ENCODE peak calls at places on chromosomes 16 and 17, in nine cellular contexts. P, U, Y, C, G, W, I, F and Q are unnamed samples.

GRCh38 chr17:39669897-39670735 is 1.9 kb downstream of the PNMT start:
- DNase-seq in Y (no peak), W (no peak), C (no peak), I (no peak), P (no peak), F (no peak), G (no peak), U (no peak), Q (no peak)

GRCh38 chr17:78196712-78197111 is 9.6 kb downstream of the AFMID start:
- DNase-seq in G (no peak), I (no peak), P (no peak), U (no peak), W (no peak), F (no peak), Y (no peak), C (no peak), Q (no peak)

GRCh38 chr17:63476494-63476856 is 386 bp upstream of the ACE start:
- DNase-seq in W (no peak), G (no peak), U (peak), F (no peak), I (peak), P (no peak), C (no peak), Y (no peak), Q (no peak)

GRCh38 chr17:57135748-57136342 is 50.8 kb downstream of the AKAP1 start:
- DNase-seq in U (peak), Y (no peak), W (no peak), P (no peak), C (no peak), I (no peak), F (no peak), G (no peak), Q (peak)

GRCh38 chr16:10027553-10027952 is 154.7 kb downstream of the GRIN2A start:
- DNase-seq in Y (no peak), U (no peak), I (no peak), C (no peak), F (no peak), G (no peak), P (no peak), W (no peak), Q (no peak)

GRCh38 chr16:86072328-86073102 is 173.6 kb downstream of the IRF8 start:
- DNase-seq in U (peak), I (peak), G (peak), P (peak), W (peak), Y (no peak), F (peak), C (peak), Q (peak)

GRCh38 chr17:73228748-73229236 is 32.9 kb downstream of the CPSF4L start:
- DNase-seq in Y (no peak), U (no peak), P (peak), C (peak), F (peak), I (no peak), G (peak), W (peak), Q (peak)

GRCh38 chr16:50265260-50265659 is 1.1 kb upstream of the ADCY7 start:
- DNase-seq in G (no peak), Y (no peak), C (no peak), I (no peak), P (no peak), U (no peak), W (peak), F (no peak), Q (peak)

GRCh38 chr16:27425961-27426360 is 24.0 kb downstream of the IL21R start:
- DNase-seq in Y (peak), G (no peak), P (no peak), C (no peak), U (peak), W (no peak), I (no peak), F (no peak), Q (peak)

GRCh38 chr17:36705651-36706436 is 104.5 kb downstream of the MRM1 start:
- DNase-seq in Y (no peak), I (peak), W (peak), U (peak), P (peak), C (peak), G (peak), F (peak), Q (peak)

GRCh38 chr17:54749157-54749556 is 151.5 kb upstream of the TOM1L1 start:
- DNase-seq in G (no peak), P (no peak), W (no peak), I (no peak), Y (no peak), U (no peak), F (no peak), C (no peak), Q (no peak)

GRCh38 chr17:27920569-27920968 is 27.4 kb upstream of the LYRM9 start:
- DNase-seq in P (no peak), C (no peak), F (no peak), I (no peak), G (no peak), W (no peak), U (no peak), Y (no peak), Q (no peak)

GRCh38 chr17:37791434-37791833 is 46.6 kb upstream of the HNF1B start:
- DNase-seq in W (peak), C (no peak), P (no peak), U (no peak), G (peak), Y (no peak), F (peak), I (no peak), Q (peak)

GRCh38 chr17:278055-279028 is 74.3 kb downstream of the RPH3AL start:
- DNase-seq in G (no peak), P (no peak), F (no peak), W (no peak), C (no peak), U (no peak), I (no peak), Y (no peak), Q (no peak)

GRCh38 chr16:13436641-13437423 is 483.1 kb upstream of the ERCC4 start:
- DNase-seq in U (no peak), Y (no peak), W (no peak), P (peak), I (no peak), C (no peak), F (peak), G (no peak), Q (peak)

GRCh38 chr17:6269474-6269873 is 165.4 kb downstream of the AIPL1 start:
- DNase-seq in C (no peak), P (peak), F (peak), U (peak), I (no peak), G (peak), Y (no peak), W (peak), Q (peak)

GRCh38 chr16:89096768-89097527 is 3.3 kb downstream of the ACSF3 start:
- DNase-seq in I (no peak), Y (no peak), P (no peak), U (no peak), C (no peak), W (no peak), F (peak), G (no peak), Q (peak)

GRCh38 chr16:11801481-11802021 is 4.5 kb upstream of the ZC3H7A start:
- DNase-seq in Y (no peak), W (no peak), G (no peak), I (no peak), P (no peak), U (no peak), F (peak), C (no peak), Q (no peak)

GRCh38 chr17:73856585-73856984 is 212.3 kb upstream of the SDK2 start:
- DNase-seq in C (no peak), W (no peak), G (no peak), F (no peak), Y (no peak), I (peak), P (no peak), U (no peak), Q (no peak)

GRCh38 chr17:34299918-34300600 is 14.5 kb downstream of the CCL11 start:
- DNase-seq in I (no peak), Y (no peak), G (no peak), W (no peak), F (peak), U (no peak), P (peak), C (no peak), Q (no peak)

GRCh38 chr17:28986714-28987367 is 19.0 kb downstream of the SEZ6 start:
- DNase-seq in I (no peak), G (no peak), U (no peak), C (no peak), W (no peak), P (no peak), F (no peak), Y (no peak), Q (no peak)

GRCh38 chr16:89478576-89479221 is 11.7 kb downstream of the ANKRD11 start:
- DNase-seq in W (no peak), C (no peak), P (no peak), U (no peak), G (no peak), Y (no peak), F (peak), I (no peak), Q (peak)

DNA sequence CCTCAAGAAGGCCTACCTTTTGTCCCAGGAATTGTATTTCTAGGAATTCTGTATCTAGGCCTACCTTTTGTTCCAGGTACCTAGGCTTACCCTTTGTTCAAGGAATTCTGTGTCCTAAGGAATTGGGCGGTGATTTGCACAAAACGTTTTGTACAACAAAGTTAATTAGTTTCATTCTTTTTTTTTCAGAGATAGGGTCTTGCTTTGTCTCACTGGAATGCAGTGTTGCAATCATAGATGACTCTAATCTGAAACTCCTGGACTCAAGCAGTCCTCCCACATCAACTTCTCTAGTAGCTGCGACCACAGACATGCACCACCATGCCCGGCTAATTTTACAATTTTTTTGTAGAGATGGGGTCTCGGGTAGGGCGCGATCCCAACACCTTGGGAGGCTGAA is 7.0 kb downstream of the CDR2L start:
- DNase-seq in I (no peak), G (no peak), F (peak), C (no peak), Y (no peak), W (no peak), P (no peak), U (no peak), Q (no peak)
- TF ChIP-seq CTCF in I (no peak), G (no peak), F (no peak), C (no peak), Y (no peak), W (no peak), P (no peak), U (no peak), Q (no peak)

DNA sequence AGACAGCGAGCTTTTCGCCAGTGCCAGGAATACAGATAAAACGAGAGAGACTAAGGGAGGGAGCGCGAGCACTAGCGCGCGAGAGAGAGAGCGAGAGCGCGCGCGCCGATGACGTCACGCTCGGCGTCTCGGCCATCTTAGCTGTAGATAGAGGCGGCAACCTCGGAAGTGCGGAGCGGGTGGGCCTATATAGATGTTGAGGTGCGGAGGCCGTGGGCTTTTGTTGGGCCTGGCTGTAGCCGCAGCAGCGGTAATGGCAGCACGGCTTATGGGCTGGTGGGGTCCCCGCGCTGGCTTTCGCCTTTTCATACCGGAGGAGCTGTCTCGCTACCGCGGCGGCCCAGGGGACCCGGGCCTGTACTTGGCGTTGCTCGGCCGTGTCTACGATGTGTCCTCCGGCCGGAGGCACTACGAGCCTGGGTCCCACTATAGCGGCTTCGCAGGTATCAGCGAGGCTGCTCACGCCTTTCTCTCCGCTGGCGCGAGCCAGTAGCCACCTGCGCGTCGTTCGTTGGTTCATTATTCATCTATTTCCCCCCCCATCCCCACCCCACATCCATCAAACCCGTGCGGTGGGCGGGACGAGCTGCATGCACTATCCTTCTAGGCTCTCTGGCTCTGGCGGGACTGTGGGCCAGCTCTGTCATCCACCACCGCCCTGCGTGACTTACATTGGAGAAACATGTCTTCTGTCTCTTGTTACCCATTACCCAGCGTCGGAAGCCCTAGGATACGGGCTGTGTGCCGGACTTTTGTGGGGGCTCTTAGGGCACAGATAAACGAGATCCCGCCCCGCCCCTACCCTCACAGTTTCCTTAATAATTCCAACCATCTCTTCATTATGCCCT is 790 bp downstream of the CYB5D2 start:
- DNase-seq in C (peak), W (peak), G (peak), P (peak), I (peak), F (peak), Y (peak), U (peak), Q (peak)
- TF ChIP-seq CTCF in C (no peak), W (peak), G (no peak), P (no peak), I (peak), F (no peak), Y (no peak), U (no peak), Q (no peak)

DNA sequence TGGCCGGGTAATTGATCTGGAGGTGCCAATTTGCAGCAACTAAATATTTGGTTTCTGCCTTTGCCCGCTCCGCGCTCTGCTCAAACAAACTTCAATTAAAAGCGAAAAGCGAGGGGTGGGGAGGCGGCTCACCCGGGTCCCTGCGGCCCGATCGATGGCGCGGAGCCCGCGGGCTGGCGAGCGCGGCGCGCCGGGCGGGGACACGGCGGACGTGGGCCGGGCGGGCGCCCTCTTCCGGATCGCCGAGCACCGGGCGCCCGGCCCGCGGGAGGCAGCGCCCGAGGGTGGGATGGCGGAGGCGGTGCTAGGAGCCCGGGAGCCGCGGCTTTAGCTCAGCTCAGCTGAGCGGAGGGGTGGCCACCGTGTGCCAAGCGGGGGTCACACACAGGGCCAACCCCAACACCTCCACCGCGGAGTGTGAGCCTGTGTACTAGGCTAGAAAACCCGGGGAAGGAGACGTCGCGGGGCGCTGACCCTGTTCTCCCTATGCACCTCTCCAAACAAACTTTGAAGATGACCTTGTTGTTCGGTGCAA is 32.2 kb downstream of the DCAKD start:
- DNase-seq in F (no peak), C (no peak), P (no peak), G (peak), U (no peak), W (peak), I (peak), Y (no peak), Q (peak)
- TF ChIP-seq CTCF in F (peak), C (peak), P (peak), G (peak), U (no peak), W (peak), I (no peak), Y (peak), Q (peak)

GRCh38 chr16:73179671-73180370 is 131.9 kb upstream of the ZFHX3 start:
- DNase-seq in P (no peak), U (no peak), F (no peak), I (no peak), C (no peak), G (no peak), W (no peak), Y (no peak), Q (no peak)

GRCh38 chr16:73177896-73178295 is 130.0 kb upstream of the ZFHX3 start:
- DNase-seq in G (no peak), P (no peak), I (no peak), W (no peak), Y (no peak), F (no peak), U (no peak), C (no peak), Q (no peak)

GRCh38 chr16:73173396-73173795 is 125.5 kb upstream of the ZFHX3 start:
- DNase-seq in F (peak), P (no peak), U (no peak), Y (no peak), I (no peak), G (no peak), W (no peak), C (peak), Q (no peak)

GRCh38 chr16:73172621-73173312 is 124.8 kb upstream of the ZFHX3 start:
- DNase-seq in G (peak), U (no peak), Y (no peak), I (no peak), C (peak), W (peak), P (no peak), F (peak), Q (no peak)

DNA sequence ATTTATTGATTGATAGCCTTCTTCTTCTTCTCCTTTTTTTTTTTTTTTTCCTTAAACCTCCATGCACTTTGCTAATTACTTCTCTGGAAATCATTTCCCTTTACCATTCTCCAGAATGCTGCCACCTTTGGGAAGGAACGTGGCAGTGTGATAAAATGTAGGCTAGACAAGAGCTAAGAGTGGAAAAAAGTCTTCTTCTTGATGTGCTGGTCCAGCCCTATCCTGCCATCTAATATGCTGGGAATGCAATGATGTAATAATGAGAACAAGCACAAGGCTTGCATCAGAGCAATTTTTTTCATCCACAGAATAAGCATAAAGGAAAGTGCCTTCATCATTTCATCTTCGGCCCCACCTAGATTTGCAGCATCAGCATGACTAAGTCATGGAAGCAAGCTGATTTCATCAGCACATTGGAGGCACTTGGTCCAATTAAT is 128.7 kb upstream of the ZFHX3 start:
- DNase-seq in I (no peak), W (no peak), G (peak), P (peak), U (no peak), Y (no peak), C (no peak), F (peak), Q (no peak)
- TF ChIP-seq CTCF in I (no peak), W (peak), G (peak), P (peak), U (peak), Y (peak), C (peak), F (peak), Q (no peak)

GRCh38 chr16:62190426-62190825 is 154.2 kb upstream of the CDH8 start:
- DNase-seq in I (no peak), G (no peak), F (no peak), P (peak), W (no peak), U (no peak), C (no peak), Y (no peak), Q (no peak)

DNA sequence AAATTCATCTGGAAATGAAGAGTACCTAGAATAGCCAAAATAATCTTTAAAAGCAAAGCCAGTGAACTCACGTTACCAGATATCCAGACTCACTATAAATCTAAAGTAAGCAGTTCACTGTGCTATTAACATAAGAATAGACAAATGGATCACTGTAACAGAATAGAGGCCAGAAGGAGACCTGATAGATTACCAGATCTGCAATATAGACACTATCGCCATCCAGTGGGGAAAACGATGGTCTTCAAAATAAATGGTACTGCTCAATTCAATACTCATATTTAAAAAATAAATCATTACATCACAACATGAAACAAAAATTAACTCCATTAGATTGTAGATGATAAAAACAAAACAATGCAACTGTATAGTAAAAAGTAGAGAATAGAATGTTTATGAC is 158.6 kb upstream of the CDH8 start:
- DNase-seq in W (no peak), P (no peak), I (no peak), F (no peak), G (no peak), Y (no peak), C (no peak), U (no peak), Q (no peak)
- TF ChIP-seq CTCF in W (no peak), P (no peak), I (peak), F (no peak), G (no peak), Y (no peak), C (no peak), U (no peak), Q (no peak)

GRCh38 chr17:45722161-45722560 is 62.0 kb upstream of the CRHR1 start:
- DNase-seq in I (peak), W (no peak), Y (no peak), U (peak), G (peak), C (no peak), F (peak), P (no peak), Q (no peak)
- TF ChIP-seq CTCF in I (peak), W (no peak), Y (no peak), U (peak), G (peak), C (peak), F (peak), P (peak), Q (no peak)

DNA sequence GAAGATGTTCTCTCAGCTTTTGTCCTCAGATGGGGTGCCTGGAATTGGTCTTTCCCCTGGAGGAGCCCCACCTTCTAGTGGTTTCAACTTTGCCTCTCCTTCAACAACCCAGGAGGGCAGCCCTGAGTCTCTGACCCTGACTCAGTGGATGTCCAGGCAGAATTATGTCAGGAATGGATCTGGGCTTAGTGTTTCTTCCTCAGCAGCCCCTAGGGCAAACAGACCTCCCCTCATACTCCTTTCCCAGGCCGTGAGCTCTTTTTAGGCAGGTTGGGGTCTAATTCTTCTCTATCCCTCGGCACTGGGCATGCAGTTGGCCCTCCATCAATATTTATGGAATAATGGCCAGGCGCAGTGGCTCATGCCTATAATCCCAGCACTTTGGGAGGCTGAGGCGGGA is 20.2 kb upstream of the FMNL1 start:
- DNase-seq in U (no peak), F (no peak), C (no peak), I (no peak), G (no peak), W (no peak), Y (no peak), P (no peak), Q (no peak)
- TF ChIP-seq CTCF in U (no peak), F (no peak), C (no peak), I (no peak), G (no peak), W (no peak), Y (no peak), P (no peak), Q (no peak)